ENCODE peak calls at places on chromosomes 12 and 14, in seven cellular contexts. P, Y, N, A, S, H and B are unnamed samples.

GRCh38 chr12:67663121-67663520 is 14.6 kb downstream of the DYRK2 start:
- DNase-seq in S (no peak), A (no peak), H (no peak), P (no peak), N (no peak), Y (no peak), B (no peak)

GRCh38 chr12:19248929-19249602 is 119.5 kb downstream of the PLEKHA5 start:
- DNase-seq in Y (no peak), N (no peak), S (no peak), A (no peak), P (no peak), H (no peak), B (no peak)

GRCh38 chr12:132629330-132629729 is 10.8 kb downstream of the P2RX2 start:
- DNase-seq in S (no peak), A (no peak), P (no peak), Y (no peak), N (no peak), H (no peak), B (no peak)

GRCh38 chr12:117890137-117890536 is 78.7 kb downstream of the KSR2 start:
- DNase-seq in H (no peak), S (no peak), P (no peak), N (no peak), A (no peak), Y (no peak), B (no peak)

GRCh38 chr12:105679982-105680381 is 349.5 kb downstream of the C12orf75 start:
- DNase-seq in P (no peak), Y (no peak), A (no peak), S (no peak), H (no peak), N (no peak), B (no peak)

GRCh38 chr12:100716949-100717732 is 77.4 kb upstream of the ANO4 start:
- DNase-seq in Y (no peak), N (peak; percentile 50), P (no peak), A (no peak), H (no peak), S (no peak), B (no peak)

GRCh38 chr14:30528119-30528518 is 30.8 kb upstream of the G2E3 start:
- DNase-seq in P (no peak), H (no peak), N (no peak), S (no peak), A (no peak), Y (no peak), B (peak; percentile 33)

GRCh38 chr12:4107436-4107878 is 166.1 kb upstream of the CCND2 start:
- DNase-seq in H (no peak), Y (no peak), N (no peak), P (no peak), S (no peak), A (no peak), B (no peak)

GRCh38 chr12:93142881-93143280 is 213.8 kb upstream of the EEA1 start:
- DNase-seq in S (no peak), A (no peak), H (no peak), Y (no peak), P (no peak), N (no peak), B (no peak)

GRCh38 chr12:26195641-26196423 is 459 bp downstream of the SSPN start:
- DNase-seq in Y (peak; percentile 45), N (peak; percentile 1), P (no peak), H (peak; percentile 50), A (peak; percentile 75), S (no peak), B (peak; percentile 71)

GRCh38 chr12:23431006-23431405 is 518.5 kb downstream of the SOX5 start:
- DNase-seq in S (no peak), A (no peak), H (no peak), N (no peak), P (no peak), Y (no peak), B (no peak)

GRCh38 chr12:124722871-124723270 is 140.8 kb downstream of the SCARB1 start:
- DNase-seq in A (no peak), S (no peak), H (no peak), N (no peak), P (no peak), Y (no peak), B (no peak)

GRCh38 chr12:117485984-117486839 is 124.8 kb upstream of the NOS1 start:
- DNase-seq in P (no peak), Y (no peak), N (peak; percentile 98), H (no peak), A (no peak), S (no peak), B (no peak)